ENCODE peak calls at places on chromosomes 1 and 21, in six cellular contexts. One of them, this sample, is unnamed.

GRCh38 chr1:224616761-224617409 is 768 bp downstream of the CNIH3 start:
- DNase-seq in endothelial cell of umbilical vein: no peak
- DNase-seq in K562: no peak
- DNase-seq in GM12878: no peak
- DNase-seq in A549: no peak
- DNase-seq in HepG2: no peak
- DNase-seq in this sample: peak; percentile 41

GRCh38 chr1:23422955-23423354 is 1.6 kb downstream of the TCEA3 start:
- DNase-seq in HepG2: no peak
- DNase-seq in endothelial cell of umbilical vein: no peak
- DNase-seq in K562: no peak
- DNase-seq in GM12878: no peak
- DNase-seq in A549: no peak
- DNase-seq in this sample: no peak

GRCh38 chr21:37071561-37072238 is 1.2 kb downstream of the PIGP start:
- DNase-seq in K562: peak; percentile 55
- DNase-seq in endothelial cell of umbilical vein: peak; percentile 69
- DNase-seq in HepG2: no peak
- DNase-seq in GM12878: no peak
- DNase-seq in A549: peak; percentile 23
- DNase-seq in this sample: peak; percentile 44

GRCh38 chr1:48876221-48876785 is 99.6 kb upstream of the BEND5 start:
- DNase-seq in K562: no peak
- DNase-seq in endothelial cell of umbilical vein: no peak
- DNase-seq in GM12878: no peak
- DNase-seq in A549: no peak
- DNase-seq in HepG2: no peak
- DNase-seq in this sample: no peak

GRCh38 chr1:231950732-231951131 is 324.1 kb downstream of the DISC1 start:
- DNase-seq in K562: no peak
- DNase-seq in HepG2: no peak
- DNase-seq in endothelial cell of umbilical vein: no peak
- DNase-seq in GM12878: no peak
- DNase-seq in A549: no peak
- DNase-seq in this sample: no peak

GRCh38 chr1:164577291-164577690 is 18.3 kb downstream of the PBX1 start:
- DNase-seq in endothelial cell of umbilical vein: no peak
- DNase-seq in K562: no peak
- DNase-seq in GM12878: no peak
- DNase-seq in HepG2: no peak
- DNase-seq in A549: no peak
- DNase-seq in this sample: no peak

GRCh38 chr1:2907051-2907450 is 105.6 kb upstream of the TTC34 start:
- DNase-seq in K562: no peak
- DNase-seq in A549: no peak
- DNase-seq in GM12878: no peak
- DNase-seq in endothelial cell of umbilical vein: no peak
- DNase-seq in HepG2: no peak
- DNase-seq in this sample: no peak

GRCh38 chr1:27556781-27557595 is 47.0 kb downstream of the AHDC1 start:
- DNase-seq in K562: peak; percentile 95
- DNase-seq in endothelial cell of umbilical vein: peak; percentile 86
- DNase-seq in HepG2: peak; percentile 51
- DNase-seq in GM12878: no peak
- DNase-seq in A549: peak; percentile 91
- DNase-seq in this sample: peak; percentile 97

DNA sequence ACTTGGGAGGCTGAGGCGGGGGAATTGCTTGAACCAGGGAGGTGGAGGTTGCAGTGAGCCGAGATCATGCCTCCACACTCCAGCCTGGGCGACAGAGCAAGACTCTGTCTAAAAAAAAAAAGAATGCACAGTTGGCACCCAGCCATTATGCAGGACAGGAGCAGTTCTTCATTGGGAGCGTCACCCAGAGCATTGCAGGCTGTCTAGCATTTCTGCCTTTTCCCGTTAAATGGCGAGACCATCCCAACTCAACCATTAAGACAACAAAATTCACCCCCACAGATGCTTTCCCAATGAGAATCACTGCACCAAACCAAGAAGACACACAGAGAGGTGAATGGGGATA is 105.8 kb downstream of the EDEM3 start:
- DNase-seq in K562: no peak
- DNase-seq in GM12878: no peak
- DNase-seq in HepG2: no peak
- DNase-seq in A549: no peak
- DNase-seq in endothelial cell of umbilical vein: no peak
- DNase-seq in this sample: no peak
- TF ChIP-seq MYC in K562: no peak
- TF ChIP-seq MYC in GM12878: no peak
- TF ChIP-seq MYC in HepG2: no peak
- TF ChIP-seq MYC in A549: no peak
- TF ChIP-seq MYC in endothelial cell of umbilical vein: no peak
- TF ChIP-seq MYC in this sample: no peak

GRCh38 chr21:40841524-40842196 is 5.3 kb downstream of the DSCAM start:
- DNase-seq in K562: peak; percentile 14
- DNase-seq in A549: peak; percentile 3
- DNase-seq in endothelial cell of umbilical vein: no peak
- DNase-seq in GM12878: no peak
- DNase-seq in HepG2: peak; percentile 6
- DNase-seq in this sample: peak; percentile 13
- TF ChIP-seq MYC in K562: no peak
- TF ChIP-seq MYC in A549: no peak
- TF ChIP-seq MYC in endothelial cell of umbilical vein: no peak
- TF ChIP-seq MYC in GM12878: no peak
- TF ChIP-seq MYC in HepG2: no peak
- TF ChIP-seq MYC in this sample: no peak

DNA sequence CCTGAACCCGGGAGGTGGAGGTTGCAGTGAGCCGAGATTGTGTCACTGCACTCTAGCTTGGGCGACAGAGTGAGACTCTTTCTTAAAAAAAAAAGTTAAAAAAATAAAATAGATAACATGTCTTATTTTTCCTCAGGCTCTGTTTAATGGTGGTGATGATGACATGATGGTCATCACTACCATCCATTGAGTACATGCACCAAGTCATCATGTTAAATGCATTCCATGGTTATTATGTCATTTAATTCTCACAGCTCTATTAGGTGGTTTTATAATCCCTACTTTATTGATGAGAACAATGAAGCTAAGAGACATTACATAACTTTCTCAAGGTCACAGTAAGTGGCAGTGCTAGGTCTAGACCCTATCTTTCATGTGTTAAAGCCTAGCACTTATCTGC is 34.4 kb upstream of the MAB21L3 start:
- DNase-seq in endothelial cell of umbilical vein: no peak
- DNase-seq in GM12878: no peak
- DNase-seq in K562: no peak
- DNase-seq in A549: no peak
- DNase-seq in HepG2: no peak
- DNase-seq in this sample: no peak
- TF ChIP-seq MYC in endothelial cell of umbilical vein: no peak
- TF ChIP-seq MYC in GM12878: no peak
- TF ChIP-seq MYC in K562: no peak
- TF ChIP-seq MYC in A549: no peak
- TF ChIP-seq MYC in HepG2: no peak
- TF ChIP-seq MYC in this sample: no peak

GRCh38 chr1:17998889-17999288 is 108.7 kb upstream of the IGSF21 start:
- DNase-seq in A549: no peak
- DNase-seq in HepG2: peak; percentile 32
- DNase-seq in K562: peak; percentile 48
- DNase-seq in GM12878: no peak
- DNase-seq in endothelial cell of umbilical vein: no peak
- DNase-seq in this sample: peak; percentile 6
- TF ChIP-seq MYC in A549: no peak
- TF ChIP-seq MYC in HepG2: no peak
- TF ChIP-seq MYC in K562: no peak
- TF ChIP-seq MYC in GM12878: no peak
- TF ChIP-seq MYC in endothelial cell of umbilical vein: no peak
- TF ChIP-seq MYC in this sample: no peak

GRCh38 chr21:34345091-34345871 is 18.5 kb upstream of the KCNE2 start:
- DNase-seq in K562: no peak
- DNase-seq in HepG2: no peak
- DNase-seq in endothelial cell of umbilical vein: no peak
- DNase-seq in A549: no peak
- DNase-seq in GM12878: no peak
- DNase-seq in this sample: no peak

GRCh38 chr21:34342476-34342875 is 21.3 kb upstream of the KCNE2 start:
- DNase-seq in HepG2: no peak
- DNase-seq in K562: no peak
- DNase-seq in A549: no peak
- DNase-seq in endothelial cell of umbilical vein: no peak
- DNase-seq in GM12878: no peak
- DNase-seq in this sample: no peak

GRCh38 chr21:34344584-34344983 is 19.2 kb upstream of the KCNE2 start:
- DNase-seq in GM12878: no peak
- DNase-seq in endothelial cell of umbilical vein: no peak
- DNase-seq in HepG2: no peak
- DNase-seq in A549: no peak
- DNase-seq in K562: no peak
- DNase-seq in this sample: no peak

GRCh38 chr21:34343347-34344057 is 20.3 kb upstream of the KCNE2 start:
- DNase-seq in A549: no peak
- DNase-seq in K562: no peak
- DNase-seq in HepG2: no peak
- DNase-seq in GM12878: no peak
- DNase-seq in endothelial cell of umbilical vein: no peak
- DNase-seq in this sample: no peak

GRCh38 chr21:34344058-34344425 is 19.8 kb upstream of the KCNE2 start:
- DNase-seq in HepG2: no peak
- DNase-seq in GM12878: no peak
- DNase-seq in K562: no peak
- DNase-seq in endothelial cell of umbilical vein: no peak
- DNase-seq in A549: no peak
- DNase-seq in this sample: no peak
- TF ChIP-seq MYC in HepG2: no peak
- TF ChIP-seq MYC in GM12878: no peak
- TF ChIP-seq MYC in K562: no peak
- TF ChIP-seq MYC in endothelial cell of umbilical vein: no peak
- TF ChIP-seq MYC in A549: no peak
- TF ChIP-seq MYC in this sample: no peak

DNA sequence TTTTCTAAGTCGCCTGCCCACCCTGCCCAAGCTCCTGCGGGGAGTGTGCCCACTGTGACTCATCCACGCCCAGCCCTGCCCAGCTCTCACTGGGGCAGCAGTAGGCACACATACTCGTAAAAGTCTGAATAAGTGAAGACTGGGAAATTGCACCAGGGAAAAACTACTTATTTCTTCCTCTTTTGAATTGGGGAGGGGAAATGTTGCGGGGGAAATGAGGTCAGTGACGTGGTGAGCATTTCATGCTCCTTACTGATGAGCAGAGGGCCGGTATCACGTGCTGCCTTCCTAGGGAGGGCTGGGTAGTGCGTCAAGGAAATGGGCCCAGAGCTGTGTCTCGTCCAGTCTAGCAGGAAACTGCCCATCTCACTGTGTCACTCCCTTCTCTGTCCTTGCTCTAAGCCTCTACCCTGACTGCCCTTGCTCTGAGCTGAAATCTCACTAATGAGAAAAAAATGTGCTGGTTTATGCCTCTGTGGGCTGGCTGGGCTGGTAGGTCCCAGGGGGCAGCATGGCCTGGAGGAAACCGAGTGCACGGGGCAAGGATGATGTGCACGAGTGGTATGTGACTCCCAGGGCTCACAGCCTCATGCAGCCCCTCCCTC is 13.5 kb upstream of the TNFRSF1B start:
- DNase-seq in GM12878: peak; percentile 78
- DNase-seq in K562: no peak
- DNase-seq in endothelial cell of umbilical vein: peak; percentile 49
- DNase-seq in A549: no peak
- DNase-seq in HepG2: no peak
- DNase-seq in this sample: peak; percentile 91
- TF ChIP-seq MYC in GM12878: no peak
- TF ChIP-seq MYC in K562: no peak
- TF ChIP-seq MYC in endothelial cell of umbilical vein: peak; percentile 35
- TF ChIP-seq MYC in A549: no peak
- TF ChIP-seq MYC in HepG2: no peak
- TF ChIP-seq MYC in this sample: peak; percentile 80

DNA sequence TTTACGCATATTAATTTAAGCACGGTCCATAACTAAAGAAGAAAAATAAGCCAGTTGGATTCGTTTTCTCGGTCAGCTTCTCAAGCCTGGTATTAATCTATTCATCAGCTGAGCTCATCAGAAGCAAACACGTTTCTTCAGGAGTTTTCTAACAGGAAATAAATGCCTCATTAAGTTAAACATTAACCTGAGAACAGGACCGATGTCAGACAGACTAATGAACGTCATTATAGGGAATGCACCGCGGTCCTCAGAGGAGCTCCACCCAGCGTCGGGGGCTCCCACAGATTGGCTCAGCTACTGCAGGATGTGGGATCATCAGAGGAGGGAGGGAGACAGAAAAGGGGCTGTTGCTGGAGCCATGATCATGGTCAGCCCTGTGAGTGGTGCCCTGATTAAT is 615.3 kb downstream of the PTPRU start:
- DNase-seq in A549: no peak
- DNase-seq in K562: no peak
- DNase-seq in HepG2: no peak
- DNase-seq in endothelial cell of umbilical vein: no peak
- DNase-seq in GM12878: no peak
- DNase-seq in this sample: no peak
- TF ChIP-seq MYC in A549: no peak
- TF ChIP-seq MYC in K562: no peak
- TF ChIP-seq MYC in HepG2: no peak
- TF ChIP-seq MYC in endothelial cell of umbilical vein: no peak
- TF ChIP-seq MYC in GM12878: no peak
- TF ChIP-seq MYC in this sample: no peak

GRCh38 chr1:44038876-44039657 is 7.8 kb upstream of the SLC6A9 start:
- DNase-seq in endothelial cell of umbilical vein: no peak
- DNase-seq in K562: peak; percentile 58
- DNase-seq in GM12878: no peak
- DNase-seq in HepG2: no peak
- DNase-seq in A549: no peak
- DNase-seq in this sample: no peak
- TF ChIP-seq MYC in endothelial cell of umbilical vein: no peak
- TF ChIP-seq MYC in K562: no peak
- TF ChIP-seq MYC in GM12878: no peak
- TF ChIP-seq MYC in HepG2: no peak
- TF ChIP-seq MYC in A549: no peak
- TF ChIP-seq MYC in this sample: no peak

DNA sequence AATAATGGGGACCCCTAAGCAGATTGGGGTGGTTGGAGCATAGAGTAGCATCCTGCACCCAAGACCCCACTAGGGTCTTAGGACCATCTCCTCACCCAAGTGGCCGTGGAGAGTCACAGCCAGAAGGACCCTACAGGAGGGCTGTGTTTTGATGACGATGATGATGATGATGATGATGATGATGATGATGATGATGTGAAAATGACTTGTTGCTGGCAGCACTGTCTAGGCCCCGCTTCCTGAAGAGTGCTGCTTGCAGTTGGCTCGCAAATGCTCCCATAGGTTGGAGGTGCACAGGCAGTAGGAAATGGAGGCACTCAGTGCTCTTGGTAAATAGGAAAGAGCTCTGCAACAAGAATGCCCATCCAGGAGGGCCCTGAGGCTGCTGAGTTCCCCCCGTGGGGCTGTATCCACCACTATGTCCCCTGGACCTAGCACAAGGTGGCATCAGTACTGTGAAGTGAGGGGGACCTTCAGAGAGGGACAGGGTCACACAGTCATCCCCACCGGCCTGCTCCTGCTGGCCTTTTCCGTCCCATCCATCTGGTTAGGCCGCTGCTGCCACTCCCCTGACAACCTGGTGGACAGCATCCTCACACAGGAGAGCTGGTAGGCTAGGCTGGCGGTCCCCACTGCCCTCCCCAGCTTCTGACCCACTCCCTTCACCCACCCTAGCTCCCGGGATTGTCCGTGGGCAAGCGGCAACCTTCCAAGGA is 139.6 kb downstream of the FOXD2 start:
- DNase-seq in endothelial cell of umbilical vein: no peak
- DNase-seq in GM12878: no peak
- DNase-seq in K562: no peak
- DNase-seq in HepG2: no peak
- DNase-seq in A549: no peak
- DNase-seq in this sample: no peak
- TF ChIP-seq MYC in endothelial cell of umbilical vein: no peak
- TF ChIP-seq MYC in GM12878: no peak
- TF ChIP-seq MYC in K562: no peak
- TF ChIP-seq MYC in HepG2: no peak
- TF ChIP-seq MYC in A549: no peak
- TF ChIP-seq MYC in this sample: no peak

This sample was measured in NB4.